ENCODE peak calls at places on chromosome 18, in four cellular contexts. C, W, A and G are unnamed samples.

GRCh38 chr18:23719634-23720201 is 30.5 kb downstream of the LAMA3 start:
- DNase-seq in C (peak; percentile 61), W (no peak), A (peak; percentile 49), G (no peak)

GRCh38 chr18:37484893-37485834 is 80.4 kb downstream of the CELF4 start:
- DNase-seq in C (peak; percentile 81), W (peak; percentile 72), A (no peak), G (peak; percentile 95)

GRCh38 chr18:57621252-57621607 is 406 bp downstream of the NARS1 start:
- DNase-seq in C (no peak), W (no peak), A (no peak), G (peak; percentile 24)

GRCh38 chr18:11826836-11827235 is 24.4 kb upstream of the CHMP1B start:
- DNase-seq in C (no peak), W (no peak), A (peak; percentile 34), G (no peak)

GRCh38 chr18:56282234-56283104 is 355.9 kb downstream of the TXNL1 start:
- DNase-seq in C (no peak), W (no peak), A (no peak), G (no peak)

GRCh38 chr18:78242307-78242643 is 737.3 kb upstream of the SALL3 start:
- DNase-seq in C (no peak), W (no peak), A (no peak), G (no peak)

GRCh38 chr18:59634096-59634495 is 63.1 kb downstream of the CCBE1 start:
- DNase-seq in C (no peak), W (no peak), A (no peak), G (no peak)

GRCh38 chr18:57859314-57859713 is 56.2 kb upstream of the ATP8B1 start:
- DNase-seq in C (peak; percentile 22), W (peak; percentile 20), A (peak; percentile 44), G (peak; percentile 21)

GRCh38 chr18:21735452-21736015 is 5.1 kb upstream of the MIB1 start:
- DNase-seq in C (peak; percentile 58), W (peak; percentile 62), A (peak; percentile 79), G (no peak)

GRCh38 chr18:8699948-8700347 is 5.4 kb upstream of the MTCL1 start:
- DNase-seq in C (no peak), W (no peak), A (no peak), G (no peak)

GRCh38 chr18:71011389-71011788 is 722.5 kb downstream of the SOCS6 start:
- DNase-seq in C (no peak), W (no peak), A (no peak), G (no peak)

GRCh38 chr18:24741961-24742738 is 281.7 kb downstream of the HRH4 start:
- DNase-seq in C (no peak), W (no peak), A (no peak), G (no peak)

GRCh38 chr18:21134895-21135294 is 23.3 kb upstream of the ROCK1 start:
- DNase-seq in C (no peak), W (no peak), A (no peak), G (no peak)

GRCh38 chr18:7723558-7723957 is 156.4 kb downstream of the PTPRM start:
- DNase-seq in C (no peak), W (peak; percentile 36), A (no peak), G (no peak)

GRCh38 chr18:1663879-1664705 is 759.4 kb downstream of the ADCYAP1 start:
- DNase-seq in C (peak; percentile 35), W (peak; percentile 78), A (peak; percentile 44), G (peak; percentile 18)

GRCh38 chr18:23548719-23549118 is 37.6 kb downstream of the NPC1 start:
- DNase-seq in C (no peak), W (no peak), A (no peak), G (no peak)

GRCh38 chr18:62634991-62635630 is 80.2 kb upstream of the PHLPP1 start:
- DNase-seq in C (no peak), W (no peak), A (peak; percentile 7), G (no peak)

GRCh38 chr18:49447810-49448745 is 12.4 kb downstream of the DYM start:
- DNase-seq in C (peak; percentile 12), W (peak; percentile 51), A (peak; percentile 76), G (peak; percentile 26)

GRCh38 chr18:63924551-63924950 is 16.8 kb downstream of the SERPINB10 start:
- DNase-seq in C (no peak), W (no peak), A (no peak), G (no peak)

GRCh38 chr18:2089416-2089815 is 481.9 kb downstream of the METTL4 start:
- DNase-seq in C (no peak), W (no peak), A (no peak), G (no peak)

GRCh38 chr18:961644-962355 is 57.1 kb downstream of the ADCYAP1 start:
- DNase-seq in C (peak; percentile 62), W (peak; percentile 66), A (peak; percentile 13), G (peak; percentile 18)

GRCh38 chr18:65081786-65082185 is 669.0 kb upstream of the CDH7 start:
- DNase-seq in C (no peak), W (no peak), A (no peak), G (no peak)

GRCh38 chr18:56515522-56515921 is 122.9 kb downstream of the TXNL1 start:
- DNase-seq in C (no peak), W (no peak), A (no peak), G (no peak)

GRCh38 chr18:75857558-75857957 is 430.1 kb upstream of the SMIM21 start:
- DNase-seq in C (no peak), W (no peak), A (no peak), G (no peak)

GRCh38 chr18:3623769-3624545 is 174.0 kb downstream of the TGIF1 start:
- DNase-seq in C (peak; percentile 83), W (peak; percentile 45), A (peak; percentile 98), G (no peak)
- TF ChIP-seq ELF4 in C (peak; percentile 85), W (no peak), A (no peak), G (no peak)

DNA sequence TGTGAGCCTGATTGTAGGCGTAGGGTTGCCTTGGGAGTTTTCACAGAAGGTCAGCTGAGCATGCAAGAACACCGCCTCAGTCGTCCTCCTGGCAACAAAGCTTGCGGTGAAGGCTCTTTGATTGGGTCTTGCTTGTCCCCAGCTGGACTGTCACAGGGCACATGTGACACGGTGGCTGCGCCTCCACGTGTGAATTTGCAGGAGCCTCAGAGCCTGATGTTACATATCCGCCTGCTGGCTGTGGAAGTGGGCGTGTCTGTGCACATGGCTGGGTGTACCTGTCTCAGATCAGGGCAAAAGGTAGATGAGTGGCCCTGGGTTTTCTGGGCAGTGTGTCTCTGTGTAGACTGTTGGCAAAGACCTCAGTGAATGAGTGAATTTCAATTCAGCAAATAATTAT is 228.8 kb downstream of the HAUS1 start:
- DNase-seq in C (no peak), W (no peak), A (no peak), G (no peak)
- TF ChIP-seq ELF4 in C (no peak), W (no peak), A (no peak), G (no peak)

DNA sequence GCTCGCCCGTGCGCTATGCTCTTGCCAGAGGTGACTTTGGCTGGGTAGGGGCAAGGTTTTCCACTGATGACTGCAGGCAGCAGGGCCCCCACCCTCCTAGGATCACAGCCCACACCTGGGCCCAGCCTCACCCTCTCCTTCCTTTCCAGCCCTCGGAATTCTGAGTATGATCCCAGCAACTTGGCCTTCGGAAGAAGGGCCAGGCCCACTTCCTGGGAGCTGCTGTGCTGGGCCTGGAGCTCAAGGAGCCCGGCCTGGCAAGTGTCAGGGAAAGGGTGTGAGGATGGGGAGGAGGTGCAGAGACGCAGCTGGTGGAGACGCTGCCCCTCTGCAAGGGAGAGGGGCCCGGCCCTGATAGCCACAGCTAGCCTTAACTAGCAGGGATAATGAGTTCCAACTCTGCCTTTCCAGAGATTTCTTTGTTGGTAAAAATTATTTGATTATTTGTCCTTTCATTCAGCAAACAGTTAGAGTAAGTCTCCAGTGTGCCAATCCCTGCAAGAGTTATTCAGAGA is 1.7 kb upstream of the CNDP1 start:
- DNase-seq in C (no peak), W (no peak), A (no peak), G (no peak)
- TF ChIP-seq ELF4 in C (no peak), W (no peak), A (no peak), G (no peak)

GRCh38 chr18:27366151-27366550 is 181.0 kb upstream of the CHST9 start:
- DNase-seq in C (no peak), W (no peak), A (no peak), G (no peak)
- TF ChIP-seq ELF4 in C (no peak), W (no peak), A (no peak), G (no peak)